ENCODE peak calls at places on chromosomes 2 and 18, in five cellular contexts. S, F, O, B and T are unnamed samples.

GRCh38 chr2:232183279-232183678 is 195.3 kb upstream of the ALPP start:
- DNase-seq in S (no peak), B (no peak), F (no peak), O (no peak), T (no peak)

GRCh38 chr18:41687138-41687537 is 267.9 kb upstream of the PIK3C3 start:
- DNase-seq in F (no peak), O (no peak), S (no peak), B (no peak), T (no peak)

GRCh38 chr2:39996653-39997080 is 217.6 kb upstream of the THUMPD2 start:
- DNase-seq in S (no peak), F (no peak), B (no peak), O (no peak), T (no peak)

GRCh38 chr18:77067315-77068061 is 65.1 kb downstream of the MBP start:
- DNase-seq in F (peak), O (peak), B (peak), S (peak), T (no peak)

GRCh38 chr2:186907897-186908296 is 58.9 kb upstream of the ZSWIM2 start:
- DNase-seq in F (no peak), B (no peak), S (no peak), O (no peak), T (no peak)

GRCh38 chr2:234162876-234163275 is 112.4 kb downstream of the SPP2 start:
- DNase-seq in B (no peak), S (no peak), F (no peak), O (no peak), T (no peak)

GRCh38 chr2:220455389-220455788 is 828.0 kb downstream of the SLC4A3 start:
- DNase-seq in B (no peak), S (no peak), O (no peak), F (peak), T (no peak)

GRCh38 chr2:238286551-238286950 is 1.9 kb downstream of the PER2 start:
- DNase-seq in F (peak), S (no peak), B (no peak), O (no peak), T (no peak)

GRCh38 chr2:6958616-6959235 is 41.5 kb downstream of the RNF144A start:
- DNase-seq in B (no peak), O (no peak), F (no peak), S (no peak), T (no peak)

GRCh38 chr2:238166391-238167343 is 7.9 kb downstream of the ERFE start:
- DNase-seq in B (no peak), F (no peak), S (no peak), O (no peak), T (no peak)

GRCh38 chr18:59070181-59070912 is 69.3 kb upstream of the SEC11C start:
- DNase-seq in B (peak), F (peak), O (peak), S (peak), T (peak)

GRCh38 chr2:169653636-169654035 is 40.6 kb downstream of the CFAP210 start:
- DNase-seq in S (no peak), B (no peak), F (no peak), O (no peak), T (no peak)

GRCh38 chr2:241680044-241680443 is 6.6 kb downstream of the DTYMK start:
- DNase-seq in O (no peak), S (no peak), F (no peak), B (no peak), T (no peak)

GRCh38 chr2:69830045-69830905 is 815 bp downstream of the GMCL1 start:
- DNase-seq in O (peak), F (peak), B (peak), S (peak), T (peak)

GRCh38 chr2:231696004-231696367 is 12.3 kb upstream of the PTMA start:
- DNase-seq in S (no peak), F (peak), B (no peak), O (no peak), T (no peak)

GRCh38 chr2:29239209-29239960 is 124.2 kb downstream of the CLIP4 start:
- DNase-seq in B (no peak), F (no peak), O (no peak), S (no peak), T (no peak)

GRCh38 chr2:209086761-209087160 is 337.1 kb upstream of the MAP2 start:
- DNase-seq in O (no peak), S (no peak), F (no peak), B (no peak), T (no peak)

GRCh38 chr2:100813527-100813926 is 6.4 kb upstream of the NPAS2 start:
- DNase-seq in B (no peak), O (no peak), F (peak), S (no peak), T (no peak)

GRCh38 chr2:10179422-10179821 is 56.9 kb downstream of the RRM2 start:
- DNase-seq in S (no peak), B (no peak), O (no peak), F (no peak), T (no peak)

GRCh38 chr18:11005528-11005927 is 143.8 kb downstream of the PIEZO2 start:
- DNase-seq in S (no peak), O (no peak), B (no peak), F (no peak), T (no peak)

GRCh38 chr2:216081487-216082387 is at the start of the genes PECR and TMEM169:
- DNase-seq in S (peak), B (peak), O (peak), F (peak), T (peak)

GRCh38 chr18:44229693-44230108 is 451.0 kb upstream of the SETBP1 start:
- DNase-seq in S (no peak), O (no peak), F (peak), B (no peak), T (no peak)

GRCh38 chr2:239719791-239720410 is 305.2 kb downstream of the NDUFA10 start:
- DNase-seq in B (no peak), F (no peak), S (no peak), O (no peak), T (no peak)